ENCODE peak calls at places on chromosomes 7 and 10, in five cellular contexts. T is stimulated activated CD8-positive, alpha-beta memory T cell treated with anti-CD3 and anti-CD28 coated beads, Interleukin-15, amount 100 ng/mL, for 24 hours; P is dermis blood vessel endothelial cell; J is osteocyte; O is fibroblast of the conjunctiva. N is an unnamed sample.

GRCh38 chr10:15419279-15419874 is 48.3 kb upstream of the FAM171A1 start:
- DNase-seq in O (peak), J (no peak), T (no peak), P (peak), N (peak)

GRCh38 chr7:54811016-54811924 is 52.3 kb upstream of the SEC61G start:
- DNase-seq in O (peak), P (peak), J (no peak), T (no peak), N (peak)

GRCh38 chr7:114660007-114660406 is 245.4 kb downstream of the FOXP2 start:
- DNase-seq in J (no peak), P (no peak), T (no peak), O (no peak), N (no peak)

GRCh38 chr10:103660364-103661197 is 167.1 kb downstream of the NEURL1 start:
- DNase-seq in T (no peak), O (no peak), P (no peak), J (no peak), N (peak)

GRCh38 chr7:29139191-29139590 is 7.1 kb downstream of the CPVL start:
- DNase-seq in T (no peak), J (no peak), O (no peak), P (no peak), N (peak)

GRCh38 chr10:114703377-114704125 is 45.5 kb upstream of the ABLIM1 start:
- DNase-seq in T (no peak), P (peak), J (no peak), O (no peak), N (peak)

GRCh38 chr10:52488606-52489485 is 174.8 kb downstream of the DKK1 start:
- DNase-seq in J (no peak), T (no peak), P (peak), O (peak), N (peak)

GRCh38 chr7:156222151-156222550 is 409.9 kb upstream of the SHH start:
- DNase-seq in J (peak), P (no peak), O (no peak), T (no peak), N (no peak)

GRCh38 chr7:20799566-20800377 is 13.1 kb upstream of the SP8 start:
- DNase-seq in P (no peak), O (no peak), J (no peak), T (no peak), N (no peak)

GRCh38 chr10:73868655-73869195 is 5.6 kb downstream of the CAMK2G start:
- DNase-seq in T (no peak), P (no peak), J (no peak), O (no peak), N (no peak)

GRCh38 chr7:157132796-157133195 is 5.9 kb upstream of the UBE3C start:
- DNase-seq in T (no peak), J (no peak), P (no peak), O (no peak), N (no peak)

GRCh38 chr10:57692255-57692980 is 575.3 kb downstream of the IPMK start:
- DNase-seq in J (no peak), O (peak), T (no peak), P (no peak), N (peak)

GRCh38 chr7:74612015-74612829 is 45.3 kb upstream of the GTF2I start:
- DNase-seq in J (no peak), P (peak), T (no peak), O (no peak), N (peak)

GRCh38 chr7:13821152-13821787 is 168.2 kb downstream of the ETV1 start:
- DNase-seq in J (no peak), P (no peak), T (no peak), O (no peak), N (peak)

GRCh38 chr7:128210590-128211570 is 30.2 kb upstream of the LEP start:
- DNase-seq in J (no peak), O (no peak), T (no peak), P (no peak), N (no peak)

GRCh38 chr7:99473315-99473596 is 566 bp downstream of the ZNF789 start:
- DNase-seq in O (peak), T (no peak), P (peak), J (no peak), N (peak)

GRCh38 chr7:131124867-131125266 is 202.8 kb upstream of the MKLN1 start:
- DNase-seq in P (no peak), J (no peak), O (no peak), T (no peak), N (no peak)

GRCh38 chr10:129946868-129947267 is 17.2 kb downstream of the EBF3 start:
- DNase-seq in P (no peak), J (no peak), T (no peak), O (no peak), N (no peak)

GRCh38 chr7:96250776-96251361 is 71.0 kb downstream of the SLC25A13 start:
- DNase-seq in O (peak), P (no peak), T (no peak), J (no peak), N (no peak)

GRCh38 chr10:79299397-79300370 is 47.6 kb upstream of the PPIF start:
- DNase-seq in P (peak), J (no peak), T (no peak), O (peak), N (peak)

GRCh38 chr7:19061331-19061730 is 56.1 kb downstream of the TWIST1 start:
- DNase-seq in O (peak), J (no peak), T (no peak), P (no peak), N (no peak)

GRCh38 chr7:128304212-128304611 is 39.5 kb downstream of the RBM28 start:
- DNase-seq in J (no peak), P (no peak), T (no peak), O (no peak), N (no peak)

GRCh38 chr10:123636598-123637325 is 29.4 kb upstream of the GPR26 start:
- DNase-seq in O (no peak), T (no peak), J (peak), P (no peak), N (no peak)

GRCh38 chr10:103736763-103737162 is 118.6 kb downstream of the SH3PXD2A start:
- DNase-seq in J (no peak), O (no peak), P (peak), T (no peak), N (peak)

GRCh38 chr7:98831641-98832221 is 38.1 kb downstream of the TMEM130 start:
- DNase-seq in P (peak), O (no peak), J (no peak), T (peak), N (no peak)

GRCh38 chr10:127452568-127452967 is 96.5 kb upstream of the NPS start:
- DNase-seq in O (no peak), P (no peak), T (no peak), J (no peak), N (no peak)

GRCh38 chr7:40570218-40570617 is 435.4 kb downstream of the SUGCT start:
- DNase-seq in P (no peak), T (no peak), J (no peak), O (no peak), N (peak)

GRCh38 chr10:115432188-115432819 is 339.1 kb downstream of the ATRNL1 start:
- DNase-seq in T (no peak), P (peak), J (no peak), O (peak), N (peak)

GRCh38 chr10:98029149-98030092 is 1.0 kb downstream of the CRTAC1 start:
- DNase-seq in J (no peak), T (no peak), P (no peak), O (no peak), N (peak)